ENCODE peak calls at places on chromosomes 11 and 22, in eight cellular contexts. L is H1, P is SK-N-SH, G is A549, W is IMR-90, I is HepG2, B is WTC11, M is GM12878. O is an unnamed sample.

GRCh38 chr11:70521475-70522260 is 123.3 kb downstream of the CTTN start:
- DNase-seq in L (no peak), P (peak), G (no peak), W (no peak), I (no peak), B (no peak), M (no peak), O (no peak)

GRCh38 chr11:14418801-14419417 is 59.9 kb upstream of the RRAS2 start:
- DNase-seq in L (no peak), P (peak), G (peak), W (peak), I (peak), B (peak), M (no peak), O (peak)

GRCh38 chr11:126164781-126165180 is 46.7 kb downstream of the RPUSD4 start:
- DNase-seq in L (no peak), P (no peak), G (no peak), W (no peak), I (no peak), B (no peak), M (no peak), O (no peak)

GRCh38 chr11:19344661-19345518 is 104.1 kb upstream of the E2F8 start:
- DNase-seq in L (peak), P (peak), G (peak), W (peak), I (no peak), B (peak), M (no peak), O (no peak)

GRCh38 chr11:110434952-110435779 is 5.4 kb downstream of the FDX1 start:
- DNase-seq in L (no peak), P (no peak), G (no peak), W (no peak), I (peak), B (peak), M (no peak), O (peak)

GRCh38 chr22:44411226-44412135 is 86.6 kb downstream of the RTL6 start:
- DNase-seq in L (no peak), P (no peak), G (no peak), W (no peak), I (peak), B (no peak), M (no peak), O (no peak)

GRCh38 chr22:31105282-31105929 is 2.0 kb downstream of the SELENOM start:
- DNase-seq in L (no peak), P (no peak), G (no peak), W (no peak), I (no peak), B (no peak), M (no peak), O (no peak)

GRCh38 chr11:32070707-32071106 is 20.2 kb upstream of the RCN1 start:
- DNase-seq in L (no peak), P (no peak), G (no peak), W (no peak), I (no peak), B (no peak), M (no peak), O (no peak)

GRCh38 chr22:39984750-39985149 is 10.0 kb upstream of the FAM83F start:
- DNase-seq in L (no peak), P (no peak), G (no peak), W (no peak), I (no peak), B (no peak), M (no peak), O (no peak)

GRCh38 chr11:73980001-73980960 is 2.4 kb downstream of the UCP2 start:
- DNase-seq in L (no peak), P (no peak), G (no peak), W (peak), I (peak), B (no peak), M (peak), O (peak)

GRCh38 chr11:79084382-79084781 is 356.4 kb downstream of the TENM4 start:
- DNase-seq in L (no peak), P (no peak), G (no peak), W (no peak), I (no peak), B (no peak), M (no peak), O (no peak)

GRCh38 chr22:38802671-38803121 is 8.8 kb upstream of the DNAL4 start:
- DNase-seq in L (peak), P (no peak), G (peak), W (peak), I (peak), B (no peak), M (no peak), O (peak)

GRCh38 chr22:43270314-43270908 is 72.8 kb downstream of the SCUBE1 start:
- DNase-seq in L (peak), P (no peak), G (peak), W (no peak), I (peak), B (peak), M (no peak), O (peak)

GRCh38 chr11:76683496-76684095 is 13.0 kb upstream of the LRRC32 start:
- DNase-seq in L (no peak), P (no peak), G (no peak), W (no peak), I (no peak), B (no peak), M (no peak), O (no peak)

GRCh38 chr22:32628626-32629587 is 154.3 kb downstream of the FBXO7 start:
- DNase-seq in L (no peak), P (no peak), G (no peak), W (peak), I (peak), B (no peak), M (no peak), O (no peak)

GRCh38 chr22:44200451-44200850 is 19.7 kb downstream of the PARVG start:
- DNase-seq in L (no peak), P (no peak), G (no peak), W (no peak), I (no peak), B (no peak), M (no peak), O (no peak)

GRCh38 chr11:68383976-68384501 is 71.6 kb downstream of the LRP5 start:
- DNase-seq in L (peak), P (peak), G (peak), W (peak), I (peak), B (peak), M (no peak), O (peak)

GRCh38 chr11:2997406-2997805 is 5.3 kb upstream of the NAP1L4 start:
- DNase-seq in L (no peak), P (no peak), G (no peak), W (no peak), I (no peak), B (no peak), M (no peak), O (no peak)

GRCh38 chr22:43777204-43777671 is 34.9 kb downstream of the EFCAB6 start:
- DNase-seq in L (no peak), P (no peak), G (no peak), W (peak), I (no peak), B (no peak), M (no peak), O (no peak)

GRCh38 chr11:69917529-69917928 is 98.3 kb upstream of the FGF3 start:
- DNase-seq in L (no peak), P (no peak), G (no peak), W (no peak), I (no peak), B (no peak), M (no peak), O (no peak)

GRCh38 chr11:68179847-68180246 is 33.2 kb downstream of the KMT5B start:
- DNase-seq in L (no peak), P (no peak), G (no peak), W (no peak), I (no peak), B (no peak), M (no peak), O (no peak)

GRCh38 chr11:124892131-124892530 is 5.5 kb downstream of the ROBO4 start:
- DNase-seq in L (no peak), P (peak), G (no peak), W (no peak), I (no peak), B (no peak), M (no peak), O (no peak)

GRCh38 chr11:27116684-27117083 is 76.1 kb downstream of the BBOX1 start:
- DNase-seq in L (no peak), P (no peak), G (no peak), W (no peak), I (no peak), B (no peak), M (no peak), O (no peak)

GRCh38 chr11:62680825-62681240 is 2.0 kb upstream of the UBXN1 start:
- DNase-seq in L (no peak), P (peak), G (peak), W (peak), I (peak), B (no peak), M (no peak), O (peak)

GRCh38 chr11:68994161-68994890 is 13.5 kb upstream of the MRGPRD start:
- DNase-seq in L (peak), P (no peak), G (no peak), W (no peak), I (no peak), B (peak), M (no peak), O (no peak)

GRCh38 chr11:9524001-9524400 is 49.5 kb upstream of the WEE1 start:
- DNase-seq in L (no peak), P (no peak), G (no peak), W (no peak), I (no peak), B (no peak), M (no peak), O (no peak)

GRCh38 chr22:29309332-29310064 is 3.0 kb downstream of the GAS2L1 start:
- DNase-seq in L (no peak), P (peak), G (no peak), W (no peak), I (no peak), B (no peak), M (no peak), O (peak)

GRCh38 chr11:119772581-119772980 is 43.6 kb upstream of the NECTIN1 start:
- DNase-seq in L (no peak), P (no peak), G (no peak), W (no peak), I (no peak), B (no peak), M (no peak), O (no peak)

GRCh38 chr11:45304992-45305335 is 18.8 kb upstream of the SYT13 start:
- DNase-seq in L (peak), P (no peak), G (no peak), W (no peak), I (no peak), B (no peak), M (no peak), O (no peak)

GRCh38 chr22:49415219-49415951 is 412.3 kb downstream of the BRD1 start:
- DNase-seq in L (no peak), P (no peak), G (no peak), W (no peak), I (no peak), B (no peak), M (no peak), O (no peak)

DNA sequence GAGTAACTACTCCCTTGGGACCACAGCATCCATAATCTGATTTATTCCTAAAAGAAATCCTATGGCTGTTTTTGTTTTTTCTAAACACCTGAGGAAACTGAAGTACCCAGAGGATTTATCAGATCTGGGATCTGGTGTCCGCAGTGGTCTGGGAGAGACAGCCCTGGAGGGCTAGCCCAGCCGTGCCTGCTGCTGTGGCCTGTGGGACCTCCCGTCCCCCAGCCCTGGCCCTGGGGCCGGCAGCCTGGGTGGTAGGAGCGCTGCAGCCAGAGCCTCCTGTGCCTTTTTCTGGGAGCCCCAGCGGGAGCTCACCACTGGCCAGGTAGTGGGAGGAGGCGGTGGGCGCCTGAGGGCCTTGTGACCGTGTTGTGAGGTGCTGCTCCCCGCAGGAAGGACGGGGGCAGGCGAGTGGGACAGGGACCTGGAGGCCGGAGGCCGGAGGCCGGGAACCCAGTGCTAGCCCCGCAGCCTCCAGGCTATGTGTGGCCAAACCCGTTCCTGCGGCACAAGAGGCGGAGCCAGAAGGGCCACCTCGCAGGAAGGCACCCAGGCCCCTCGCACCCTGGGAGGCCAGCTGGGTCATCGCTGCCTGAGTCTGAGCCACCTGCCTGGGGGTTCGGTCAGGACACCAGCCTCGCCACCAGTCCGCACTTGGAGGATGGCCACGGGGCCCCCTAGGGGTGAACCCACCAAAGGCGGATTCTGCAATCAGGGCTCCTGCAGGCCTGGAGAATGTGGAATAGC is 18.2 kb upstream of the C11orf96 start:
- DNase-seq in L (no peak), P (peak), G (no peak), W (no peak), I (no peak), B (peak), M (no peak), O (no peak)
- TF ChIP-seq USF2 in L (no peak), P (no peak), G (no peak), W (no peak), I (no peak), B (no peak), M (no peak), O (no peak)

GRCh38 chr11:112073941-112074811 is at the start of the genes NKAPD1 and PIH1D2:
- DNase-seq in L (peak), P (peak), G (peak), W (peak), I (peak), B (peak), M (peak), O (peak)
- TF ChIP-seq USF2 in L (no peak), P (no peak), G (no peak), W (no peak), I (no peak), B (no peak), M (no peak), O (no peak)

GRCh38 chr22:27204817-27205216 is 547.4 kb downstream of the MIAT start:
- DNase-seq in L (no peak), P (no peak), G (no peak), W (no peak), I (no peak), B (no peak), M (no peak), O (no peak)

GRCh38 chr22:27201741-27202140 is 544.4 kb downstream of the MIAT start:
- DNase-seq in L (no peak), P (no peak), G (no peak), W (no peak), I (no peak), B (no peak), M (no peak), O (no peak)

GRCh38 chr22:27204280-27204679 is 546.9 kb downstream of the MIAT start:
- DNase-seq in L (no peak), P (no peak), G (no peak), W (no peak), I (no peak), B (no peak), M (no peak), O (no peak)

GRCh38 chr22:27206001-27206746 is 548.8 kb downstream of the MIAT start:
- DNase-seq in L (no peak), P (no peak), G (no peak), W (peak), I (no peak), B (no peak), M (no peak), O (no peak)

GRCh38 chr22:27203276-27203660 is 545.9 kb downstream of the MIAT start:
- DNase-seq in L (no peak), P (no peak), G (no peak), W (no peak), I (no peak), B (no peak), M (no peak), O (no peak)
- TF ChIP-seq USF2 in L (no peak), P (no peak), G (no peak), W (no peak), I (no peak), B (no peak), M (no peak), O (no peak)

DNA sequence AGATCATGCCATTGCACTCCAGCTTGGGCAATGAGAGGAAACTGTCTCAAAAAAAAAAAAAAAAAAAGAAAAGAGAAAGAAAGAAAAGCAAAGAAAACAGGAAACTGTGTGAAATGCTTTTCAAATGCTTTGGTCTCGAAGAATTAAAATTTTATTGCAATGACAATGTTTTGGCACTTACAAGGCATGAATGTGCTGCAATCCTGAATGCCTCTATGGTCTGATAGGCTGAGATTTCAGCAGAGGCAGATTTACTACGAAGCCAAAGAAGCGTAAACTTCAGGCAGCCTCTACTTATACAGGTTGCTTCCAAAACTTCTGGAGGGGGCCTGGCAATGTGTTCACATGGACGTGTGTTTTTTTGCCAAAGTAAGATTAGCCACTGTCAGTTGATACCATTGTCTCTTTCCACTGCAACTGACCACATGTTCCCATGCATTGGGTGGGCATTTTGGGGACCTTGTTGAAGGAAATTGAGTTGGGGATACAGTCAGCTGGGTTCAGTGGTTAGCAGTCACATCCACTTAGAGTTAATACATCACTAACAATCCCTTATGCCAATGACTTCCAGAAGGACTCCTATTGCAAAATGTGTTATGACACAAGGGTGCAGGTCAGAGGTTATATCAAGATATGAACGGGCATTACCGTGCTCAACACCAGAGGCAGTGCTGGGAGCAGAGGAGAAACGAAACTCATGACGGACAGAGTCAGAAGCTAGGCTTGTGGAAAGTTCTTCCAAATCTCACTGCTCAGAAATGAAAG is 48.8 kb downstream of the ABTB2 start:
- DNase-seq in L (no peak), P (no peak), G (no peak), W (no peak), I (peak), B (no peak), M (no peak), O (no peak)
- TF ChIP-seq USF2 in L (no peak), P (no peak), G (no peak), W (no peak), I (no peak), B (no peak), M (no peak), O (no peak)

GRCh38 chr22:46472722-46473016 is 64.8 kb downstream of the CELSR1 start:
- DNase-seq in L (no peak), P (no peak), G (no peak), W (no peak), I (no peak), B (no peak), M (no peak), O (no peak)

GRCh38 chr22:46469701-46470100 is 67.7 kb downstream of the CELSR1 start:
- DNase-seq in L (no peak), P (no peak), G (no peak), W (no peak), I (peak), B (no peak), M (no peak), O (no peak)

GRCh38 chr22:46473896-46474557 is 63.4 kb downstream of the CELSR1 start:
- DNase-seq in L (no peak), P (no peak), G (no peak), W (no peak), I (no peak), B (no peak), M (no peak), O (no peak)

GRCh38 chr22:46473021-46473779 is 64.2 kb downstream of the CELSR1 start:
- DNase-seq in L (no peak), P (no peak), G (no peak), W (no peak), I (no peak), B (no peak), M (no peak), O (no peak)

DNA sequence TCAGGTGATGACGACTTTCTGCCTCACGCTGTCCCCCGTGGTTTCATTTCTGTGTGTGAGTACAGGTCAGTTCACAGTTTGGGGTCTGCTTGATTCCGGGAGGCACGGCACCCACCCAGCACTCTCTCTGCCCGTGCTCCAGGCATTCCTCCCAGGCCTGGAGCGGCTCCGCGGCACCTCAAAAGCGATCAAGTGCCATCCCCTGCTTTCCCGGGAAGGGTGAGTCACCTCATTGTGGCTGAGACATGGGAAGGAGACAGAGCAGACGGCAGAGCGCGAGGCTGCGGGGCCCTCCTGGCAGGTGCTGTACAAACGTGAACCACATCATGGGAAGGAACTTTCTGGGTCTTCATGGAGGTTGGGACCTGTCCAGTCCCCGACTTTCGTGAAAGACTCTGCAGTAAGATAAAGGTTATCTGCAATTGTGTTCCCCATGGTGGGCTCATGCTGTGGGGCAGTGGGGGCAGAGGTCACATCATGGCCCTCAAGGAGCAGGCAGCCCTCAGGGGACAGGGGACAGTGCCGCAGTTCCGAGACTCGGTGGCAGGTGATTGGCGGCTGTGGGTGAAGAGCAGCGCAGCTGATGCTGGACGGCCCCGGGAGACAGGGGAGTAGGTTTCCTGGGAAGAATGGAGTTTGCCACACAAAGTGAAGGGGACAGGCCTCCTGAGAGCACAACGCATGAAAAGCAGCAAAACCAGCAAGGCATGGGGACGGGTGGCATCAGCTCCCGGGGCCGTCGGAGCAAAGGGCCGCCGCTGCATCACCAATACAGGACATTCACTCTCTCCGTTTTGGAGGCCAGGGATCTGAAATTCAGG is 65.3 kb downstream of the CELSR1 start:
- DNase-seq in L (no peak), P (no peak), G (peak), W (no peak), I (no peak), B (no peak), M (no peak), O (no peak)
- TF ChIP-seq USF2 in L (no peak), P (no peak), G (no peak), W (no peak), I (no peak), B (no peak), M (no peak), O (no peak)

GRCh38 chr22:19799322-19800190 is 39.0 kb downstream of the TBX1 start:
- DNase-seq in L (no peak), P (peak), G (no peak), W (peak), I (no peak), B (no peak), M (no peak), O (no peak)
- TF ChIP-seq USF2 in L (no peak), P (peak), G (no peak), W (no peak), I (no peak), B (no peak), M (no peak), O (no peak)

O was measured in K562.